ENCODE peak calls at places on chromosomes 16 and 17, in nine cellular contexts. One of them, this sample, is unnamed.

GRCh38 chr17:83173997-83174858 is 94.8 kb downstream of the METRNL start:
- DNase-seq in GM13977: peak; percentile 80
- DNase-seq in NCI-H2081: no peak
- DNase-seq in activated CD8-positive, alpha-beta memory T cell treated with anti-CD3 and anti-CD28 coated beads for 48 hours: no peak
- DNase-seq in OCI-M1: no peak
- DNase-seq in retina: no peak
- DNase-seq in left ventricle myocardium inferior: no peak
- DNase-seq in CD4-positive, CD25-positive, alpha-beta regulatory T cell: no peak
- DNase-seq in progenitor cell of endocrine pancreas: no peak
- DNase-seq in this sample: no peak

GRCh38 chr17:34275881-34276280 is 5.9 kb downstream of the CCL7 start:
- DNase-seq in GM13977: no peak
- DNase-seq in NCI-H2081: no peak
- DNase-seq in activated CD8-positive, alpha-beta memory T cell treated with anti-CD3 and anti-CD28 coated beads for 48 hours: no peak
- DNase-seq in OCI-M1: no peak
- DNase-seq in retina: no peak
- DNase-seq in left ventricle myocardium inferior: no peak
- DNase-seq in CD4-positive, CD25-positive, alpha-beta regulatory T cell: no peak
- DNase-seq in progenitor cell of endocrine pancreas: no peak
- DNase-seq in this sample: no peak

GRCh38 chr17:83080641-83081560 is 1.5 kb downstream of the METRNL start:
- DNase-seq in GM13977: peak; percentile 85
- DNase-seq in NCI-H2081: no peak
- DNase-seq in activated CD8-positive, alpha-beta memory T cell treated with anti-CD3 and anti-CD28 coated beads for 48 hours: peak; percentile 20
- DNase-seq in OCI-M1: peak; percentile 29
- DNase-seq in retina: peak; percentile 43
- DNase-seq in left ventricle myocardium inferior: no peak
- DNase-seq in CD4-positive, CD25-positive, alpha-beta regulatory T cell: peak; percentile 33
- DNase-seq in progenitor cell of endocrine pancreas: no peak
- DNase-seq in this sample: peak; percentile 26

GRCh38 chr16:3188925-3189825 is 1.2 kb downstream of the OR1F1 start:
- DNase-seq in GM13977: peak; percentile 69
- DNase-seq in NCI-H2081: no peak
- DNase-seq in activated CD8-positive, alpha-beta memory T cell treated with anti-CD3 and anti-CD28 coated beads for 48 hours: peak; percentile 64
- DNase-seq in OCI-M1: peak; percentile 86
- DNase-seq in retina: peak; percentile 74
- DNase-seq in left ventricle myocardium inferior: no peak
- DNase-seq in CD4-positive, CD25-positive, alpha-beta regulatory T cell: no peak
- DNase-seq in progenitor cell of endocrine pancreas: no peak
- DNase-seq in this sample: peak; percentile 44

GRCh38 chr16:14007460-14007859 is 63.7 kb upstream of the MRTFB start:
- DNase-seq in GM13977: no peak
- DNase-seq in NCI-H2081: no peak
- DNase-seq in activated CD8-positive, alpha-beta memory T cell treated with anti-CD3 and anti-CD28 coated beads for 48 hours: no peak
- DNase-seq in OCI-M1: peak; percentile 12
- DNase-seq in retina: no peak
- DNase-seq in left ventricle myocardium inferior: no peak
- DNase-seq in CD4-positive, CD25-positive, alpha-beta regulatory T cell: no peak
- DNase-seq in progenitor cell of endocrine pancreas: no peak
- DNase-seq in this sample: no peak

GRCh38 chr17:64242633-64243032 is 20.4 kb downstream of the TEX2 start:
- DNase-seq in GM13977: no peak
- DNase-seq in NCI-H2081: no peak
- DNase-seq in activated CD8-positive, alpha-beta memory T cell treated with anti-CD3 and anti-CD28 coated beads for 48 hours: no peak
- DNase-seq in OCI-M1: no peak
- DNase-seq in retina: no peak
- DNase-seq in left ventricle myocardium inferior: no peak
- DNase-seq in CD4-positive, CD25-positive, alpha-beta regulatory T cell: no peak
- DNase-seq in progenitor cell of endocrine pancreas: no peak
- DNase-seq in this sample: no peak

GRCh38 chr17:3260600-3260999 is 37.6 kb downstream of the OR3A1 start:
- DNase-seq in GM13977: no peak
- DNase-seq in NCI-H2081: no peak
- DNase-seq in activated CD8-positive, alpha-beta memory T cell treated with anti-CD3 and anti-CD28 coated beads for 48 hours: no peak
- DNase-seq in OCI-M1: no peak
- DNase-seq in retina: no peak
- DNase-seq in left ventricle myocardium inferior: no peak
- DNase-seq in CD4-positive, CD25-positive, alpha-beta regulatory T cell: no peak
- DNase-seq in progenitor cell of endocrine pancreas: no peak
- DNase-seq in this sample: no peak

GRCh38 chr16:19088341-19088916 is 21.0 kb downstream of the COQ7 start:
- DNase-seq in GM13977: no peak
- DNase-seq in NCI-H2081: no peak
- DNase-seq in activated CD8-positive, alpha-beta memory T cell treated with anti-CD3 and anti-CD28 coated beads for 48 hours: no peak
- DNase-seq in OCI-M1: no peak
- DNase-seq in retina: no peak
- DNase-seq in left ventricle myocardium inferior: no peak
- DNase-seq in CD4-positive, CD25-positive, alpha-beta regulatory T cell: no peak
- DNase-seq in progenitor cell of endocrine pancreas: no peak
- DNase-seq in this sample: no peak

GRCh38 chr17:82356028-82356427 is 3.0 kb upstream of the TEX19 start:
- DNase-seq in GM13977: no peak
- DNase-seq in NCI-H2081: no peak
- DNase-seq in activated CD8-positive, alpha-beta memory T cell treated with anti-CD3 and anti-CD28 coated beads for 48 hours: no peak
- DNase-seq in OCI-M1: no peak
- DNase-seq in retina: no peak
- DNase-seq in left ventricle myocardium inferior: no peak
- DNase-seq in CD4-positive, CD25-positive, alpha-beta regulatory T cell: no peak
- DNase-seq in progenitor cell of endocrine pancreas: no peak
- DNase-seq in this sample: no peak

GRCh38 chr16:82404586-82405315 is 222.0 kb upstream of the CDH13 start:
- DNase-seq in GM13977: no peak
- DNase-seq in NCI-H2081: no peak
- DNase-seq in activated CD8-positive, alpha-beta memory T cell treated with anti-CD3 and anti-CD28 coated beads for 48 hours: no peak
- DNase-seq in OCI-M1: no peak
- DNase-seq in retina: no peak
- DNase-seq in left ventricle myocardium inferior: no peak
- DNase-seq in CD4-positive, CD25-positive, alpha-beta regulatory T cell: no peak
- DNase-seq in progenitor cell of endocrine pancreas: no peak
- DNase-seq in this sample: no peak

GRCh38 chr17:61426482-61427304 is 25.5 kb upstream of the TBX4 start:
- DNase-seq in GM13977: no peak
- DNase-seq in NCI-H2081: no peak
- DNase-seq in activated CD8-positive, alpha-beta memory T cell treated with anti-CD3 and anti-CD28 coated beads for 48 hours: no peak
- DNase-seq in OCI-M1: no peak
- DNase-seq in retina: no peak
- DNase-seq in left ventricle myocardium inferior: no peak
- DNase-seq in CD4-positive, CD25-positive, alpha-beta regulatory T cell: no peak
- DNase-seq in progenitor cell of endocrine pancreas: no peak
- DNase-seq in this sample: no peak

GRCh38 chr17:1793447-1793806 is 31.6 kb downstream of the SERPINF1 start:
- DNase-seq in GM13977: no peak
- DNase-seq in NCI-H2081: no peak
- DNase-seq in activated CD8-positive, alpha-beta memory T cell treated with anti-CD3 and anti-CD28 coated beads for 48 hours: no peak
- DNase-seq in OCI-M1: no peak
- DNase-seq in retina: no peak
- DNase-seq in left ventricle myocardium inferior: no peak
- DNase-seq in CD4-positive, CD25-positive, alpha-beta regulatory T cell: no peak
- DNase-seq in progenitor cell of endocrine pancreas: no peak
- DNase-seq in this sample: no peak

GRCh38 chr16:19517424-19518089 is 4.3 kb downstream of the GDE1 start:
- DNase-seq in GM13977: no peak
- DNase-seq in NCI-H2081: no peak
- DNase-seq in activated CD8-positive, alpha-beta memory T cell treated with anti-CD3 and anti-CD28 coated beads for 48 hours: no peak
- DNase-seq in OCI-M1: peak; percentile 36
- DNase-seq in retina: no peak
- DNase-seq in left ventricle myocardium inferior: no peak
- DNase-seq in CD4-positive, CD25-positive, alpha-beta regulatory T cell: no peak
- DNase-seq in progenitor cell of endocrine pancreas: no peak
- DNase-seq in this sample: no peak

This sample was measured in CD4-positive, alpha-beta memory T cell.